ENCODE peak calls at places on chromosomes 16 and 17, in four cellular contexts. One of them, this sample, is unnamed.

GRCh38 chr16:75226550-75227360 is 8.0 kb downstream of the CTRB1 start:
- DNase-seq in lung: no peak
- DNase-seq in BE2C: no peak
- DNase-seq in H1: no peak
- DNase-seq in this sample: no peak

GRCh38 chr17:50696365-50696879 is 11.3 kb downstream of the ANKRD40 start:
- DNase-seq in lung: no peak
- DNase-seq in BE2C: no peak
- DNase-seq in H1: no peak
- DNase-seq in this sample: no peak

GRCh38 chr16:9901-10665 is 43.3 kb downstream of the POLR3K start:
- DNase-seq in lung: no peak
- DNase-seq in BE2C: no peak
- DNase-seq in H1: no peak
- DNase-seq in this sample: no peak

GRCh38 chr17:27651411-27652345 is 20.7 kb downstream of the LGALS9 start:
- DNase-seq in lung: peak; percentile 66
- DNase-seq in BE2C: peak; percentile 41
- DNase-seq in H1: peak; percentile 87
- DNase-seq in this sample: peak; percentile 59

GRCh38 chr16:46857261-46857962 is 26.4 kb upstream of the C16orf87 start:
- DNase-seq in lung: no peak
- DNase-seq in BE2C: peak; percentile 30
- DNase-seq in H1: no peak
- DNase-seq in this sample: no peak

GRCh38 chr16:71933017-71933416 is 37.7 kb downstream of the IST1 start:
- DNase-seq in lung: no peak
- DNase-seq in BE2C: no peak
- DNase-seq in H1: no peak
- DNase-seq in this sample: no peak

GRCh38 chr16:25126820-25127232 is 15.3 kb downstream of the LCMT1 start:
- DNase-seq in lung: peak; percentile 68
- DNase-seq in BE2C: no peak
- DNase-seq in H1: no peak
- DNase-seq in this sample: peak; percentile 8

GRCh38 chr16:56425439-56425832 is at the start of gene AMFR:
- DNase-seq in lung: peak; percentile 40
- DNase-seq in BE2C: peak; percentile 84
- DNase-seq in H1: peak; percentile 71
- DNase-seq in this sample: peak; percentile 68

GRCh38 chr16:275041-275621 is 613 bp downstream of the RGS11 start:
- DNase-seq in lung: no peak
- DNase-seq in BE2C: peak; percentile 19
- DNase-seq in H1: no peak
- DNase-seq in this sample: no peak

GRCh38 chr16:70250748-70251650 is 741 bp downstream of the EXOSC6 start:
- DNase-seq in lung: no peak
- DNase-seq in BE2C: peak; percentile 55
- DNase-seq in H1: peak; percentile 71
- DNase-seq in this sample: peak; percentile 13
- TF ChIP-seq CTCF in lung: no peak
- TF ChIP-seq CTCF in BE2C: no peak
- TF ChIP-seq CTCF in H1: no peak
- TF ChIP-seq CTCF in this sample: no peak

GRCh38 chr17:41498276-41498675 is 7.1 kb downstream of the KRT13 start:
- DNase-seq in lung: no peak
- DNase-seq in BE2C: no peak
- DNase-seq in H1: no peak
- DNase-seq in this sample: no peak
- H3K9me3 ChIP-seq in lung: no peaks in the 10 kb centered on the region
- H3K9me3 ChIP-seq in BE2C: no peaks in the 10 kb centered on the region
- H3K9me3 ChIP-seq in H1: no peaks in the 10 kb centered on the region
- H3K9me3 ChIP-seq in this sample: no peaks in the 10 kb centered on the region

DNA sequence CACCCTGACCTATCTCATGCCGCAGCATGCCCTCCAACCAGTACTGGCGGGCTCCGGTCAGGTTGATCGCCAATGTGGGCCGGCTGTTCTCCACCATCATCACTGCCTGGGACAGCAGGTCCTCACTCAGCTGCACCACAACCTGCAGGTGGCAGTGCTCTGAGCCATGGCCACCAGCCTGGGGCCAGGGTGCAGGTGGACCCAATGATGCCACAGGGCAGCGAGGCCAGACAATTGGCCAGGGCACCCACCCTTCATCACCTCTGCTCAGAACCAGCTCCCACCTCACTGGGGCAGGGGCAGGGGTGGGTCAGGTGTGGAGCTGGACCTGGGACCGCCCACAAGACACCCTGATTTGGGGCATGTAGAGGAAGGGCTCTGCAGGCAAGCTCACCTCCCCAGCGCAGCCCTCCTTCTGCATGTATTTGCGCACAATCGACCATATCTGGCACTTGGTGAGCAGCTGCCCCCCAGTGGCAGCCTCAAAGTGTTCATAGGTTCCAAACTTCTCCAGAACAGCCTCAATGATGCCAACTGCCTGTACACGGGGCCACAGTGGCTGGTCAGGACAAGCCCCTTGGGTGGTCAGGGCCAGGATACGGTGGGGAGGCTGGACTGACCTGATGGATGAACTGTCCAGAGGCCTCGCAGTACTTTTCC is 4.2 kb downstream of the MATCAP1 start:
- DNase-seq in lung: no peak
- DNase-seq in BE2C: no peak
- DNase-seq in H1: no peak
- DNase-seq in this sample: no peak
- TF ChIP-seq CTCF in lung: no peak
- TF ChIP-seq CTCF in BE2C: peak; percentile 35
- TF ChIP-seq CTCF in H1: peak; percentile 67
- TF ChIP-seq CTCF in this sample: no peak

DNA sequence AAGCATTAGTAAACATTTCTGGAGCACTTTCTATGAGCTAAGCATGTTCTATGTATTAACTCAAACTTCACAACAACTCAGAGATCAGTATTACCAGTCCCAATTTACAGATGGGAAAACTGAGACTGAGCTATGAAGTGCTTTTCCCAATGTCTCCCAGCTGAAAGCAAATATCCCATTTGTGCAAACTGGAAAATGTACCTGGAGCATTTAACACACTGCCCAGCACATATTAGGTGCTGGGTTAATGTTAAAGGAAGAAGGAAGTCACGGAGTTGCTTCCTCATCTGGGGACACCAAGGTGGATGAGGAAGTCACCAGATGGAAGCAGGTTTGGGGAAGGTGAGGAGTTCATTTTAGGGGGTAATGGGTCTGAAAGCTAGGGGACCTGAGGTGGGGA is 66.1 kb downstream of the ABCC6 start:
- DNase-seq in lung: no peak
- DNase-seq in BE2C: no peak
- DNase-seq in H1: no peak
- DNase-seq in this sample: no peak
- H3K9me3 ChIP-seq in lung: peaks cover 12% of the 10 kb centered on the region
- H3K9me3 ChIP-seq in BE2C: peaks cover 6% of the 10 kb centered on the region
- H3K9me3 ChIP-seq in H1: peaks cover 22% of the 10 kb centered on the region
- H3K9me3 ChIP-seq in this sample: peaks cover 23% of the 10 kb centered on the region

This sample was measured in CD4-positive, alpha-beta T cell.